ENCODE peak calls at places on chromosome 19, in seven cellular contexts. I is stimulated activated CD4-positive, alpha-beta T cell treated with anti-CD3 and anti-CD28 coated beads, Interleukin-15, amount 100 ng/mL, for 1 hour; S is renal cortical epithelial cell; G is activated CD4-positive, alpha-beta memory T cell treated with anti-CD3 and anti-CD28 coated beads, Interleukin-2, amount 10 ng/mL, durations not matched to agents 7 days and 5 days; D is activated naive CD4-positive, alpha-beta T cell; M is stimulated activated CD8-positive, alpha-beta memory T cell treated with anti-CD3 and anti-CD28 coated beads, Interleukin-2, amount 100 ng/mL, for 1 hour; X is progenitor cell of endocrine pancreas. L is an unnamed sample.

GRCh38 chr19:55467236-55468053 is 2.9 kb upstream of the C19orf85 start:
- DNase-seq in I (peak; percentile 45), S (no peak), G (peak; percentile 73), D (peak; percentile 50), M (peak; percentile 44), X (peak; percentile 68), L (peak; percentile 47)

GRCh38 chr19:54449701-54450069 is 686 bp downstream of the LENG8 start:
- DNase-seq in I (no peak), S (no peak), G (no peak), D (no peak), M (no peak), X (no peak), L (no peak)

GRCh38 chr19:40279120-40279551 is 6.0 kb downstream of the AKT2 start:
- DNase-seq in I (no peak), S (no peak), G (no peak), D (no peak), M (no peak), X (no peak), L (no peak)

GRCh38 chr19:32012886-32013635 is 332.3 kb upstream of the ZNF507 start:
- DNase-seq in I (no peak), S (no peak), G (no peak), D (no peak), M (no peak), X (no peak), L (no peak)

GRCh38 chr19:11164879-11165406 is 9.4 kb upstream of the SPC24 start:
- DNase-seq in I (no peak), S (no peak), G (no peak), D (no peak), M (no peak), X (no peak), L (no peak)

GRCh38 chr19:12867120-12868099 is 13.8 kb downstream of the DNASE2 start:
- DNase-seq in I (peak; percentile 37), S (peak; percentile 27), G (peak; percentile 67), D (peak; percentile 32), M (peak; percentile 52), X (peak; percentile 76), L (no peak)

GRCh38 chr19:6674868-6675305 is 4.9 kb upstream of the TNFSF14 start:
- DNase-seq in I (peak; percentile 71), S (peak; percentile 70), G (peak; percentile 94), D (peak; percentile 57), M (peak; percentile 83), X (no peak), L (peak; percentile 97)

GRCh38 chr19:1492474-1493006 is 1.6 kb downstream of the REEP6 start:
- DNase-seq in I (no peak), S (peak; percentile 26), G (no peak), D (no peak), M (no peak), X (no peak), L (no peak)

GRCh38 chr19:40662925-40663711 is 27.3 kb downstream of the NUMBL start:
- DNase-seq in I (peak; percentile 88), S (peak; percentile 50), G (peak; percentile 92), D (peak; percentile 93), M (peak; percentile 89), X (peak; percentile 90), L (peak; percentile 85)

GRCh38 chr19:49838816-49839588 is 12.0 kb upstream of the PTOV1 start:
- DNase-seq in I (no peak), S (no peak), G (no peak), D (no peak), M (no peak), X (no peak), L (no peak)

GRCh38 chr19:10134040-10134439 is 14.3 kb upstream of the EIF3G start:
- DNase-seq in I (no peak), S (no peak), G (no peak), D (no peak), M (no peak), X (no peak), L (no peak)

GRCh38 chr19:57720878-57721277 is 6.5 kb downstream of the ZNF671 start:
- DNase-seq in I (no peak), S (no peak), G (no peak), D (no peak), M (no peak), X (no peak), L (no peak)

GRCh38 chr19:17718988-17719711 is at the start of gene MAP1S:
- DNase-seq in I (peak; percentile 15), S (no peak), G (peak; percentile 73), D (peak; percentile 36), M (peak; percentile 30), X (peak; percentile 66), L (peak; percentile 52)

GRCh38 chr19:51521796-51522195 is 9.7 kb downstream of the SIGLEC6 start:
- DNase-seq in I (no peak), S (no peak), G (no peak), D (no peak), M (no peak), X (no peak), L (no peak)

GRCh38 chr19:15299568-15300409 is 32.5 kb downstream of the BRD4 start:
- DNase-seq in I (no peak), S (peak; percentile 68), G (no peak), D (no peak), M (no peak), X (no peak), L (no peak)

GRCh38 chr19:498977-499623 is 2.8 kb downstream of the MADCAM1 start:
- DNase-seq in I (no peak), S (no peak), G (no peak), D (no peak), M (no peak), X (no peak), L (no peak)

GRCh38 chr19:10744222-10744847 is 26.5 kb downstream of the DNM2 start:
- DNase-seq in I (no peak), S (peak; percentile 50), G (no peak), D (no peak), M (no peak), X (no peak), L (no peak)

GRCh38 chr19:6577410-6578125 is 13.4 kb downstream of the CD70 start:
- DNase-seq in I (no peak), S (no peak), G (peak; percentile 46), D (no peak), M (no peak), X (no peak), L (peak; percentile 95)

GRCh38 chr19:48321622-48322591 is 3.4 kb upstream of the EMP3 start:
- DNase-seq in I (peak; percentile 100), S (peak; percentile 86), G (peak; percentile 100), D (peak; percentile 91), M (peak; percentile 100), X (peak; percentile 96), L (peak; percentile 98)

GRCh38 chr19:53881482-53882390 is at the start of gene PRKCG:
- DNase-seq in I (peak; percentile 29), S (no peak), G (peak; percentile 59), D (no peak), M (no peak), X (peak; percentile 68), L (no peak)

GRCh38 chr19:41895745-41896580 is 13.0 kb downstream of the ARHGEF1 start:
- DNase-seq in I (no peak), S (no peak), G (no peak), D (no peak), M (no peak), X (no peak), L (no peak)

GRCh38 chr19:7250057-7250596 is 44.1 kb downstream of the INSR start:
- DNase-seq in I (no peak), S (no peak), G (no peak), D (no peak), M (no peak), X (no peak), L (no peak)

GRCh38 chr19:35509861-35510625 is 3.4 kb downstream of the DMKN start:
- DNase-seq in I (peak; percentile 42), S (peak; percentile 51), G (peak; percentile 70), D (peak; percentile 67), M (peak; percentile 53), X (peak; percentile 98), L (peak; percentile 29)

GRCh38 chr19:42069619-42070293 is at the start of gene GRIK5:
- DNase-seq in I (no peak), S (no peak), G (no peak), D (no peak), M (no peak), X (no peak), L (no peak)

L was measured in MM.1S.